ENCODE peak calls at places on chromosomes 5 and 9, in eight cellular contexts. One of them, this sample, is unnamed.

GRCh38 chr9:126965541-126966428 is 51.2 kb downstream of the RALGPS1 start:
- DNase-seq in G401: peak
- DNase-seq in brain microvascular endothelial cell: peak
- DNase-seq in foreskin fibroblast: peak
- DNase-seq in fibroblast of the aortic adventitia: peak
- DNase-seq in CD4-positive, alpha-beta T cell: peak
- DNase-seq in left ventricle myocardium superior: peak
- DNase-seq in NCI-H1694 treated with DMSO at 0.1 percent for 48 hours: peak
- DNase-seq in this sample: peak

GRCh38 chr5:14882658-14883580 is 11.3 kb upstream of the ANKH start:
- DNase-seq in G401: no peak
- DNase-seq in brain microvascular endothelial cell: no peak
- DNase-seq in foreskin fibroblast: no peak
- DNase-seq in fibroblast of the aortic adventitia: no peak
- DNase-seq in CD4-positive, alpha-beta T cell: no peak
- DNase-seq in left ventricle myocardium superior: peak
- DNase-seq in NCI-H1694 treated with DMSO at 0.1 percent for 48 hours: no peak
- DNase-seq in this sample: no peak

GRCh38 chr9:98045234-98046160 is 11.0 kb upstream of the NANS start:
- DNase-seq in G401: no peak
- DNase-seq in brain microvascular endothelial cell: no peak
- DNase-seq in foreskin fibroblast: no peak
- DNase-seq in fibroblast of the aortic adventitia: peak
- DNase-seq in CD4-positive, alpha-beta T cell: no peak
- DNase-seq in left ventricle myocardium superior: no peak
- DNase-seq in NCI-H1694 treated with DMSO at 0.1 percent for 48 hours: peak
- DNase-seq in this sample: no peak

GRCh38 chr5:123487298-123487697 is 24.7 kb upstream of the CSNK1G3 start:
- DNase-seq in G401: no peak
- DNase-seq in brain microvascular endothelial cell: peak
- DNase-seq in foreskin fibroblast: peak
- DNase-seq in fibroblast of the aortic adventitia: no peak
- DNase-seq in CD4-positive, alpha-beta T cell: no peak
- DNase-seq in left ventricle myocardium superior: no peak
- DNase-seq in NCI-H1694 treated with DMSO at 0.1 percent for 48 hours: peak
- DNase-seq in this sample: no peak

GRCh38 chr5:112863549-112863948 is 2.5 kb downstream of the SRP19 start:
- DNase-seq in G401: peak
- DNase-seq in brain microvascular endothelial cell: peak
- DNase-seq in foreskin fibroblast: no peak
- DNase-seq in fibroblast of the aortic adventitia: no peak
- DNase-seq in CD4-positive, alpha-beta T cell: no peak
- DNase-seq in left ventricle myocardium superior: peak
- DNase-seq in NCI-H1694 treated with DMSO at 0.1 percent for 48 hours: no peak
- DNase-seq in this sample: no peak

GRCh38 chr9:136244116-136244775 is 1.4 kb downstream of the QSOX2 start:
- DNase-seq in G401: no peak
- DNase-seq in brain microvascular endothelial cell: no peak
- DNase-seq in foreskin fibroblast: no peak
- DNase-seq in fibroblast of the aortic adventitia: no peak
- DNase-seq in CD4-positive, alpha-beta T cell: no peak
- DNase-seq in left ventricle myocardium superior: no peak
- DNase-seq in NCI-H1694 treated with DMSO at 0.1 percent for 48 hours: no peak
- DNase-seq in this sample: no peak

GRCh38 chr9:29390859-29391258 is 1817.6 kb upstream of the C9orf72 start:
- DNase-seq in G401: no peak
- DNase-seq in brain microvascular endothelial cell: no peak
- DNase-seq in foreskin fibroblast: no peak
- DNase-seq in fibroblast of the aortic adventitia: no peak
- DNase-seq in CD4-positive, alpha-beta T cell: no peak
- DNase-seq in left ventricle myocardium superior: no peak
- DNase-seq in NCI-H1694 treated with DMSO at 0.1 percent for 48 hours: no peak
- DNase-seq in this sample: no peak

GRCh38 chr9:89387970-89388867 is 69.9 kb downstream of the SECISBP2 start:
- DNase-seq in G401: no peak
- DNase-seq in brain microvascular endothelial cell: peak
- DNase-seq in foreskin fibroblast: peak
- DNase-seq in fibroblast of the aortic adventitia: peak
- DNase-seq in CD4-positive, alpha-beta T cell: no peak
- DNase-seq in left ventricle myocardium superior: peak
- DNase-seq in NCI-H1694 treated with DMSO at 0.1 percent for 48 hours: no peak
- DNase-seq in this sample: no peak

GRCh38 chr5:11268894-11269293 is 507.9 kb upstream of the DAP start:
- DNase-seq in G401: peak
- DNase-seq in brain microvascular endothelial cell: no peak
- DNase-seq in foreskin fibroblast: no peak
- DNase-seq in fibroblast of the aortic adventitia: no peak
- DNase-seq in CD4-positive, alpha-beta T cell: no peak
- DNase-seq in left ventricle myocardium superior: no peak
- DNase-seq in NCI-H1694 treated with DMSO at 0.1 percent for 48 hours: no peak
- DNase-seq in this sample: peak

GRCh38 chr5:17910318-17910717 is 276.1 kb downstream of the TAF11L14 start:
- DNase-seq in G401: no peak
- DNase-seq in brain microvascular endothelial cell: no peak
- DNase-seq in foreskin fibroblast: no peak
- DNase-seq in fibroblast of the aortic adventitia: no peak
- DNase-seq in CD4-positive, alpha-beta T cell: no peak
- DNase-seq in left ventricle myocardium superior: no peak
- DNase-seq in NCI-H1694 treated with DMSO at 0.1 percent for 48 hours: no peak
- DNase-seq in this sample: no peak

GRCh38 chr5:10228288-10228687 is 21.4 kb downstream of the ATPSCKMT start:
- DNase-seq in G401: no peak
- DNase-seq in brain microvascular endothelial cell: no peak
- DNase-seq in foreskin fibroblast: no peak
- DNase-seq in fibroblast of the aortic adventitia: no peak
- DNase-seq in CD4-positive, alpha-beta T cell: no peak
- DNase-seq in left ventricle myocardium superior: no peak
- DNase-seq in NCI-H1694 treated with DMSO at 0.1 percent for 48 hours: no peak
- DNase-seq in this sample: no peak

GRCh38 chr5:102865510-102866314 is 110.6 kb downstream of the PAM start:
- DNase-seq in G401: peak
- DNase-seq in brain microvascular endothelial cell: peak
- DNase-seq in foreskin fibroblast: peak
- DNase-seq in fibroblast of the aortic adventitia: peak
- DNase-seq in CD4-positive, alpha-beta T cell: peak
- DNase-seq in left ventricle myocardium superior: peak
- DNase-seq in NCI-H1694 treated with DMSO at 0.1 percent for 48 hours: peak
- DNase-seq in this sample: no peak

GRCh38 chr9:4293293-4293931 is 6.5 kb downstream of the GLIS3 start:
- DNase-seq in G401: no peak
- DNase-seq in brain microvascular endothelial cell: peak
- DNase-seq in foreskin fibroblast: peak
- DNase-seq in fibroblast of the aortic adventitia: peak
- DNase-seq in CD4-positive, alpha-beta T cell: no peak
- DNase-seq in left ventricle myocardium superior: no peak
- DNase-seq in NCI-H1694 treated with DMSO at 0.1 percent for 48 hours: no peak
- DNase-seq in this sample: no peak

GRCh38 chr9:26656003-26656940 is 236.3 kb downstream of the CAAP1 start:
- DNase-seq in G401: peak
- DNase-seq in brain microvascular endothelial cell: peak
- DNase-seq in foreskin fibroblast: no peak
- DNase-seq in fibroblast of the aortic adventitia: peak
- DNase-seq in CD4-positive, alpha-beta T cell: no peak
- DNase-seq in left ventricle myocardium superior: no peak
- DNase-seq in NCI-H1694 treated with DMSO at 0.1 percent for 48 hours: no peak
- DNase-seq in this sample: no peak

GRCh38 chr9:133512253-133513213 is 12.2 kb downstream of the MYMK start:
- DNase-seq in G401: no peak
- DNase-seq in brain microvascular endothelial cell: no peak
- DNase-seq in foreskin fibroblast: no peak
- DNase-seq in fibroblast of the aortic adventitia: no peak
- DNase-seq in CD4-positive, alpha-beta T cell: no peak
- DNase-seq in left ventricle myocardium superior: peak
- DNase-seq in NCI-H1694 treated with DMSO at 0.1 percent for 48 hours: no peak
- DNase-seq in this sample: no peak

GRCh38 chr5:18744441-18744840 is 1110.2 kb downstream of the TAF11L14 start:
- DNase-seq in G401: no peak
- DNase-seq in brain microvascular endothelial cell: no peak
- DNase-seq in foreskin fibroblast: no peak
- DNase-seq in fibroblast of the aortic adventitia: no peak
- DNase-seq in CD4-positive, alpha-beta T cell: no peak
- DNase-seq in left ventricle myocardium superior: no peak
- DNase-seq in NCI-H1694 treated with DMSO at 0.1 percent for 48 hours: no peak
- DNase-seq in this sample: no peak

GRCh38 chr5:81081461-81081835 is 121.3 kb downstream of the RASGRF2 start:
- DNase-seq in G401: no peak
- DNase-seq in brain microvascular endothelial cell: no peak
- DNase-seq in foreskin fibroblast: peak
- DNase-seq in fibroblast of the aortic adventitia: no peak
- DNase-seq in CD4-positive, alpha-beta T cell: no peak
- DNase-seq in left ventricle myocardium superior: no peak
- DNase-seq in NCI-H1694 treated with DMSO at 0.1 percent for 48 hours: no peak
- DNase-seq in this sample: no peak

This sample was measured in NCI-H2171 treated with DMSO at 0.1 percent for 48 hours.